ENCODE peak calls at places on chromosomes 5 and 9, in ten cellular contexts. R, W, K, S, G, D, I, E, H and Q are unnamed samples.

GRCh38 chr5:61447780-61448495 is 115.9 kb downstream of the ZSWIM6 start:
- DNase-seq in E (no peak), W (no peak), K (no peak), H (no peak), I (no peak), D (no peak), S (no peak), R (no peak), G (no peak), Q (no peak)

GRCh38 chr9:126038790-126039189 is 287.8 kb upstream of the MVB12B start:
- DNase-seq in G (no peak), S (no peak), E (no peak), I (no peak), W (no peak), R (no peak), H (no peak), D (no peak), K (no peak), Q (no peak)

GRCh38 chr9:132543960-132544359 is 38.4 kb upstream of the BARHL1 start:
- DNase-seq in D (no peak), K (no peak), W (no peak), R (no peak), E (no peak), H (no peak), G (no peak), S (no peak), I (no peak), Q (no peak)

GRCh38 chr5:116486588-116486987 is 88.0 kb downstream of the SEMA6A start:
- DNase-seq in H (no peak), W (no peak), R (no peak), E (no peak), S (no peak), D (no peak), I (no peak), G (no peak), K (no peak), Q (no peak)

GRCh38 chr9:78132688-78133033 is 101.0 kb upstream of the GNAQ start:
- DNase-seq in G (no peak), S (no peak), I (peak), W (no peak), R (no peak), E (no peak), K (peak), D (no peak), H (no peak), Q (no peak)

GRCh38 chr5:78009937-78010527 is 233.9 kb upstream of the TBCA start:
- DNase-seq in K (no peak), H (peak), D (no peak), S (no peak), I (peak), W (no peak), E (no peak), R (no peak), G (no peak), Q (no peak)

GRCh38 chr9:74499111-74499601 is 2.0 kb downstream of the RORB start:
- DNase-seq in G (peak), W (peak), R (peak), H (no peak), K (no peak), I (peak), D (no peak), S (no peak), E (peak), Q (no peak)

GRCh38 chr5:146877178-146877681 is 1.3 kb downstream of the PPP2R2B start:
- DNase-seq in D (no peak), S (no peak), G (no peak), R (no peak), H (no peak), W (peak), K (no peak), E (no peak), I (no peak), Q (no peak)

GRCh38 chr9:115234094-115234493 is 116.1 kb upstream of the TNC start:
- DNase-seq in D (no peak), R (no peak), G (no peak), E (no peak), K (no peak), H (peak), I (peak), W (no peak), S (no peak), Q (no peak)

GRCh38 chr9:693460-694390 is 147.8 kb upstream of the DMRT1 start:
- DNase-seq in H (peak), K (no peak), S (no peak), G (no peak), R (no peak), I (peak), D (no peak), W (no peak), E (no peak), Q (peak)

GRCh38 chr5:33330416-33330815 is 110.3 kb upstream of the TARS1 start:
- DNase-seq in W (no peak), E (no peak), G (no peak), H (no peak), I (no peak), R (no peak), K (no peak), D (no peak), S (no peak), Q (no peak)

GRCh38 chr9:136438909-136439549 is 616 bp downstream of the INPP5E start:
- DNase-seq in E (peak), G (peak), D (peak), H (peak), I (peak), R (peak), W (peak), S (no peak), K (peak), Q (no peak)

GRCh38 chr5:173238312-173239232 is 3.6 kb upstream of the NKX2-5 start:
- DNase-seq in W (peak), D (no peak), G (no peak), S (no peak), E (no peak), I (no peak), K (no peak), H (no peak), R (peak), Q (no peak)

GRCh38 chr5:179890751-179891682 is 16.7 kb downstream of the TBC1D9B start:
- DNase-seq in R (no peak), K (no peak), I (no peak), S (no peak), W (no peak), H (no peak), G (no peak), D (no peak), E (no peak), Q (no peak)

GRCh38 chr5:156402387-156402921 is 75.5 kb downstream of the SGCD start:
- DNase-seq in G (peak), K (peak), S (no peak), R (peak), I (no peak), E (no peak), D (no peak), W (peak), H (no peak), Q (no peak)

GRCh38 chr9:123337971-123338370 is 18.0 kb upstream of the CRB2 start:
- DNase-seq in G (no peak), K (peak), W (no peak), H (no peak), R (no peak), I (no peak), D (no peak), E (no peak), S (no peak), Q (no peak)

GRCh38 chr5:42566658-42567313 is 143.5 kb downstream of the GHR start:
- DNase-seq in I (peak), S (no peak), W (no peak), R (no peak), H (no peak), G (no peak), E (no peak), K (no peak), D (no peak), Q (no peak)

GRCh38 chr5:139670369-139671095 is 22.4 kb downstream of the CXXC5 start:
- DNase-seq in R (no peak), I (no peak), E (no peak), H (no peak), G (no peak), W (peak), K (peak), D (no peak), S (no peak), Q (peak)

GRCh38 chr9:3268260-3268659 is 257.5 kb downstream of the RFX3 start:
- DNase-seq in I (no peak), W (no peak), D (no peak), K (no peak), G (no peak), R (no peak), S (no peak), H (no peak), E (no peak), Q (no peak)

GRCh38 chr5:159463590-159464321 is 133.5 kb upstream of the IL12B start:
- DNase-seq in I (peak), W (no peak), S (no peak), E (no peak), D (no peak), K (no peak), G (no peak), R (no peak), H (no peak), Q (no peak)

GRCh38 chr9:113471566-113471965 is 8.0 kb downstream of the RGS3 start:
- DNase-seq in G (no peak), D (no peak), S (no peak), H (no peak), K (no peak), I (no peak), R (no peak), E (no peak), W (no peak), Q (peak)

GRCh38 chr5:137567226-137567625 is 68.1 kb upstream of the SPOCK1 start:
- DNase-seq in H (no peak), I (no peak), S (no peak), E (no peak), K (no peak), W (no peak), D (no peak), R (no peak), G (no peak), Q (no peak)

GRCh38 chr9:97954550-97954989 is 16.6 kb upstream of the HEMGN start:
- DNase-seq in R (peak), H (no peak), G (peak), S (peak), W (peak), E (peak), K (peak), D (no peak), I (peak), Q (peak)

GRCh38 chr9:80407220-80407619 is 835.5 kb downstream of the TLE4 start:
- DNase-seq in E (no peak), S (no peak), D (no peak), K (no peak), H (no peak), G (no peak), R (no peak), W (no peak), I (no peak), Q (no peak)

GRCh38 chr5:142108432-142109355 is at the start of gene NDFIP1:
- DNase-seq in R (peak), S (peak), W (peak), I (peak), D (peak), K (peak), H (peak), E (peak), G (peak), Q (peak)

GRCh38 chr5:143657814-143658395 is 154.1 kb upstream of the HMHB1 start:
- DNase-seq in E (no peak), W (no peak), S (no peak), D (no peak), G (no peak), I (peak), H (no peak), K (no peak), R (no peak), Q (no peak)

GRCh38 chr5:110255194-110255593 is 471.3 kb downstream of the TMEM232 start:
- DNase-seq in K (no peak), D (no peak), E (no peak), S (no peak), H (no peak), I (no peak), R (no peak), W (no peak), G (no peak), Q (no peak)

GRCh38 chr5:36414869-36415282 is 113.2 kb upstream of the RANBP3L start:
- DNase-seq in R (peak), S (no peak), G (no peak), I (peak), H (peak), D (no peak), E (no peak), W (no peak), K (peak), Q (no peak)

GRCh38 chr5:54180616-54181015 is 129.8 kb downstream of the ARL15 start:
- DNase-seq in H (peak), W (no peak), E (peak), G (no peak), R (peak), K (no peak), S (no peak), I (peak), D (no peak), Q (no peak)

GRCh38 chr5:176647870-176648466 is 684 bp downstream of the TSPAN17 start:
- DNase-seq in H (no peak), G (peak), W (no peak), I (peak), S (peak), D (peak), R (peak), K (no peak), E (no peak), Q (peak)

GRCh38 chr5:145853952-145854351 is 18.8 kb upstream of the PRELID2 start:
- DNase-seq in S (no peak), E (no peak), I (no peak), K (no peak), H (no peak), G (no peak), W (no peak), R (no peak), D (no peak), Q (no peak)

GRCh38 chr5:8577792-8578191 is 708.8 kb downstream of the MTRR start:
- DNase-seq in E (no peak), D (no peak), W (peak), I (peak), S (no peak), R (no peak), H (peak), K (no peak), G (no peak), Q (no peak)

DNA sequence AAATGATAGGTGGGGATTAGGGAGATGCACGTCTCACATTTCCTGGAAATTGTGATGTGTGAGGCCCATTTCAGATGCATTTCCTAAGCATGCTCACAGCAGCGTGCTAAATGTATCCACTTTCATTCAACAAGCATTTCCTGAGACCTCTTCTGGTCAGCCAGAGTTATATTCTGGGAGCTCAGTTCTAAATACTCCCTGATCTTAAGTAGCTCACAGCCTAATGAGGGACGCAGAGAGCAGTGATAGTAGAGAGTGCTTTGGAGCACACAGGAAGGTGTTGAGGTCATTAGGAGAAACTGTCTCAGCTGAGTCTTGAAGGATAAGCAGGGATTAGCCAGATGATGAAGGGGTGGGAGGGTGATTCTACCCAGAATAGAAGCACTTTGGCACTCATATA is 46.2 kb upstream of the FSD1L start:
- DNase-seq in D (no peak), K (peak), G (no peak), W (no peak), H (peak), I (peak), E (no peak), S (no peak), R (no peak), Q (no peak)
- TF ChIP-seq CTCF in D (no peak), K (peak), G (no peak), W (no peak), H (peak), I (peak), E (no peak), S (no peak), R (no peak), Q (no peak)

GRCh38 chr9:130186839-130187522 is 14.8 kb downstream of the NCS1 start:
- DNase-seq in H (peak), I (peak), W (no peak), G (peak), R (no peak), K (no peak), D (no peak), E (no peak), S (peak), Q (no peak)

GRCh38 chr9:130191068-130191748 is 19.0 kb downstream of the NCS1 start:
- DNase-seq in K (no peak), S (no peak), H (no peak), I (no peak), D (no peak), R (no peak), G (peak), E (no peak), W (no peak), Q (no peak)

GRCh38 chr9:130189840-130190239 is 17.6 kb downstream of the NCS1 start:
- DNase-seq in E (no peak), K (no peak), D (no peak), S (no peak), I (peak), G (no peak), R (no peak), H (peak), W (no peak), Q (no peak)

GRCh38 chr9:130187523-130187846 is 15.3 kb downstream of the NCS1 start:
- DNase-seq in K (no peak), I (no peak), E (no peak), W (no peak), D (no peak), H (no peak), R (no peak), S (no peak), G (no peak), Q (no peak)

DNA sequence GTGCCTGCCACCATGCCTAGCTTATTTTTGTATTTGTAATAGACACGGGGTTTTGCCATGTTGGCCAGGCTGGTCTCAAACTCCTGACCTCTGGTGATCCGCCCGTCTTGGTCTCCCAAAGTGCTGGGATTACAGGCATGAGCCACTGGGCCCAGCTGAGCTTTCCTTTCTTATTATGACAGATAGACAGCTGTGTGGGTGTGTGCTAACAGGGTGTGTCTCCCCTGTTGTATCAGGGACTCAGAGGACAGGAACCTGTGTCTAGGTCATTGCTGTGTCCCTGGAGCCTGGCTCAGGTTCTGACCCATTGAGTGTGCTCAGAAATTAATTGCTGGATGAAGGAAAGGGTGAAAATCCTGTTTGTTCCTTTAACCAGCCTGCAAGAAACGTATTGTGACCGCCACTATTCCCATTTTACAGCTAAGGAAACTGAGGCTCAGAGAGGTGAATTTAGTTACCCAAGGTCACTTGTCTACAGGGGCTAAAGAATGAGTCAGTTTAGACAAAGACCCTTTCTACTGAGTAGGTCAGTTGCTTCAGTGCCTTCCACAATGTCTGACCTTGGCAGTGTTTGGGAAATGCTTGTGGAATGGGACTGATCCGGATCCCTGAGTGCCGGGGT is 16.8 kb downstream of the NCS1 start:
- DNase-seq in H (no peak), R (no peak), W (no peak), D (no peak), S (no peak), E (no peak), I (no peak), K (no peak), G (no peak), Q (no peak)
- TF ChIP-seq CTCF in H (no peak), R (no peak), W (no peak), D (no peak), S (no peak), E (no peak), I (no peak), K (no peak), G (no peak), Q (no peak)

GRCh38 chr9:117415584-117415937 is 704 bp upstream of the ASTN2 start:
- DNase-seq in H (no peak), G (peak), K (no peak), E (no peak), W (no peak), S (no peak), D (no peak), I (no peak), R (peak), Q (no peak)

GRCh38 chr9:117414906-117415583 is at the start of gene ASTN2:
- DNase-seq in H (no peak), R (peak), E (peak), W (peak), I (no peak), D (no peak), K (no peak), S (no peak), G (peak), Q (peak)

GRCh38 chr9:117413346-117414219 is 1.3 kb downstream of the ASTN2 start:
- DNase-seq in D (no peak), G (peak), R (peak), I (no peak), K (no peak), S (no peak), H (no peak), E (peak), W (peak), Q (peak)

GRCh38 chr9:117412841-117413240 is 2.0 kb downstream of the ASTN2 start:
- DNase-seq in I (no peak), H (no peak), W (no peak), K (no peak), S (no peak), E (no peak), R (peak), G (peak), D (no peak), Q (no peak)

GRCh38 chr9:117414220-117414905 is 494 bp downstream of the ASTN2 start:
- DNase-seq in G (peak), K (no peak), W (peak), H (no peak), D (peak), S (peak), I (peak), R (peak), E (peak), Q (no peak)
- TF ChIP-seq CTCF in G (no peak), K (no peak), W (no peak), H (no peak), D (no peak), S (no peak), I (no peak), R (no peak), E (no peak), Q (no peak)

GRCh38 chr9:128020692-128021091 is 39.9 kb upstream of the EEIG1 start:
- DNase-seq in R (peak), W (peak), E (no peak), G (peak), H (no peak), S (no peak), D (no peak), I (no peak), K (no peak), Q (no peak)
- TF ChIP-seq CTCF in R (no peak), W (peak), E (peak), G (no peak), H (peak), S (no peak), D (peak), I (peak), K (peak), Q (no peak)

GRCh38 chr5:134445841-134446818 is 34.4 kb upstream of the CDKN2AIPNL start:
- DNase-seq in S (no peak), I (no peak), E (no peak), R (no peak), W (no peak), D (peak), K (no peak), H (no peak), G (no peak), Q (no peak)

GRCh38 chr5:134446938-134447337 is 35.3 kb upstream of the CDKN2AIPNL start:
- DNase-seq in W (peak), S (no peak), I (no peak), E (no peak), K (peak), G (no peak), H (no peak), D (no peak), R (no peak), Q (no peak)

GRCh38 chr5:134450374-134450773 is 38.7 kb upstream of the CDKN2AIPNL start:
- DNase-seq in K (no peak), D (peak), I (no peak), R (no peak), S (no peak), W (no peak), G (no peak), E (no peak), H (no peak), Q (no peak)

GRCh38 chr5:134449167-134449566 is 37.5 kb upstream of the CDKN2AIPNL start:
- DNase-seq in S (no peak), D (no peak), H (no peak), W (no peak), I (no peak), K (no peak), E (no peak), G (no peak), R (no peak), Q (no peak)

GRCh38 chr5:134447815-134448520 is 36.3 kb upstream of the CDKN2AIPNL start:
- DNase-seq in G (no peak), E (no peak), W (no peak), R (no peak), I (no peak), H (no peak), D (no peak), K (no peak), S (no peak), Q (no peak)
- TF ChIP-seq CTCF in G (no peak), E (no peak), W (no peak), R (no peak), I (no peak), H (no peak), D (no peak), K (no peak), S (no peak), Q (no peak)

GRCh38 chr5:10981927-10982326 is 220.9 kb upstream of the DAP start:
- DNase-seq in S (no peak), I (no peak), D (no peak), W (no peak), R (no peak), H (no peak), G (no peak), K (no peak), E (no peak), Q (no peak)
- TF ChIP-seq CTCF in S (no peak), I (no peak), D (no peak), W (no peak), R (no peak), H (no peak), G (no peak), K (no peak), E (no peak), Q (no peak)

GRCh38 chr9:109968702-109969450 is 188.9 kb downstream of the PALM2AKAP2 start:
- DNase-seq in K (peak), R (peak), S (no peak), D (no peak), G (no peak), E (no peak), I (peak), W (no peak), H (peak), Q (peak)
- TF ChIP-seq CTCF in K (peak), R (no peak), S (no peak), D (no peak), G (no peak), E (peak), I (peak), W (peak), H (peak), Q (no peak)